ENCODE peak calls at places on chromosome 17, in four cellular contexts. M is ELR; Q is effector memory CD8-positive, alpha-beta T cell; Y is activated CD4-positive, alpha-beta T cell treated with anti-CD3 and anti-CD28 coated beads, Interleukin-2, amount 10 ng/mL, durations not matched to agents 7 days and 5 days. R is an unnamed sample.

GRCh38 chr17:39661044-39661406 is 4.1 kb upstream of the TCAP start:
- DNase-seq in M (no peak), Q (no peak), Y (no peak), R (no peak)

GRCh38 chr17:45869676-45870341 is 24.5 kb upstream of the MAPT start:
- DNase-seq in M (no peak), Q (no peak), Y (no peak), R (no peak)

GRCh38 chr17:63945851-63946439 is 13.8 kb upstream of the CD79B start:
- DNase-seq in M (no peak), Q (no peak), Y (no peak), R (no peak)

GRCh38 chr17:78557598-78558039 is 19.6 kb downstream of the DNAH17 start:
- DNase-seq in M (peak; percentile 79), Q (no peak), Y (no peak), R (no peak)

GRCh38 chr17:49656247-49656646 is 21.6 kb downstream of the SPOP start:
- DNase-seq in M (no peak), Q (no peak), Y (no peak), R (no peak)

GRCh38 chr17:20994779-20995149 is 48.0 kb downstream of the USP22 start:
- DNase-seq in M (no peak), Q (no peak), Y (no peak), R (no peak)

GRCh38 chr17:17990282-17990681 is 17.6 kb downstream of the DRC3 start:
- DNase-seq in M (peak; percentile 46), Q (no peak), Y (no peak), R (no peak)

GRCh38 chr17:66425751-66426396 is 123.5 kb downstream of the PRKCA start:
- DNase-seq in M (no peak), Q (no peak), Y (no peak), R (no peak)

GRCh38 chr17:11608396-11608795 is 10.1 kb downstream of the DNAH9 start:
- DNase-seq in M (no peak), Q (no peak), Y (no peak), R (peak; percentile 90)

GRCh38 chr17:50545306-50545705 is 1.7 kb upstream of the SPATA20 start:
- DNase-seq in M (no peak), Q (no peak), Y (no peak), R (no peak)

GRCh38 chr17:59004338-59005111 is 102.2 kb downstream of the TRIM37 start:
- DNase-seq in M (peak; percentile 74), Q (peak; percentile 65), Y (peak; percentile 74), R (peak; percentile 76)

GRCh38 chr17:50966163-50966666 is 100.1 kb upstream of the TOB1 start:
- DNase-seq in M (no peak), Q (no peak), Y (no peak), R (no peak)

GRCh38 chr17:35082073-35082657 is 18.7 kb upstream of the RFFL start:
- DNase-seq in M (peak; percentile 90), Q (no peak), Y (no peak), R (no peak)

GRCh38 chr17:34443832-34444469 is 80.9 kb upstream of the CCL1 start:
- DNase-seq in M (peak; percentile 10), Q (no peak), Y (no peak), R (peak; percentile 25)

GRCh38 chr17:1142503-1143095 is 37.2 kb downstream of the ABR start:
- DNase-seq in M (no peak), Q (no peak), Y (no peak), R (no peak)

GRCh38 chr17:44779211-44780025 is 20.6 kb downstream of the ADAM11 start:
- DNase-seq in M (peak; percentile 88), Q (peak; percentile 80), Y (peak; percentile 82), R (peak; percentile 87)

GRCh38 chr17:56274491-56274890 is 121.2 kb downstream of the ANKFN1 start:
- DNase-seq in M (no peak), Q (no peak), Y (no peak), R (no peak)

GRCh38 chr17:6413073-6413472 is 21.8 kb downstream of the AIPL1 start:
- DNase-seq in M (peak; percentile 74), Q (no peak), Y (no peak), R (peak; percentile 59)

GRCh38 chr17:82200743-82201497 is 11.7 kb downstream of the CCDC57 start:
- DNase-seq in M (no peak), Q (peak; percentile 67), Y (peak; percentile 85), R (no peak)

GRCh38 chr17:81578038-81578441 is 25.9 kb upstream of the FAAP100 start:
- DNase-seq in M (peak; percentile 56), Q (no peak), Y (no peak), R (no peak)

GRCh38 chr17:81447331-81447933 is 52.2 kb downstream of the BAHCC1 start:
- DNase-seq in M (no peak), Q (no peak), Y (no peak), R (no peak)

R was measured in hepatocyte.